ENCODE peak calls at places on chromosomes 4 and X, in eight cellular contexts. I is T-helper 1 cell, Z is Right ventricle myocardium superior, X is NCI-H1105 treated with DMSO at 0.1 percent for 48 hours, U is HCT116, C is T-cell, V is NCI-H1436, Y is fibroblast of pulmonary artery. H is an unnamed sample.

GRCh38 chr4:4672397-4672796 is 130.5 kb upstream of the STX18 start:
- DNase-seq in I (no peak), Z (no peak), X (no peak), U (no peak), C (no peak), V (no peak), Y (no peak), H (no peak)

GRCh38 chr4:187770345-187770744 is 225.2 kb upstream of the ZFP42 start:
- DNase-seq in I (no peak), Z (no peak), X (no peak), U (peak), C (no peak), V (no peak), Y (no peak), H (no peak)

GRCh38 chrX:38881727-38882126 is 80.5 kb downstream of the MID1IP1 start:
- DNase-seq in I (no peak), Z (no peak), X (no peak), U (no peak), C (no peak), V (no peak), Y (no peak), H (no peak)

GRCh38 chrX:20571611-20572010 is 304.9 kb upstream of the RPS6KA3 start:
- DNase-seq in I (no peak), Z (no peak), X (no peak), U (no peak), C (no peak), V (no peak), Y (peak), H (no peak)

GRCh38 chr4:30912098-30912719 is 192.0 kb downstream of the PCDH7 start:
- DNase-seq in I (no peak), Z (no peak), X (no peak), U (no peak), C (no peak), V (no peak), Y (peak), H (no peak)

GRCh38 chr4:125104616-125105015 is 210.1 kb upstream of the FAT4 start:
- DNase-seq in I (no peak), Z (no peak), X (no peak), U (no peak), C (no peak), V (no peak), Y (no peak), H (no peak)

GRCh38 chr4:156638332-156638731 is 333.3 kb downstream of the PDGFC start:
- DNase-seq in I (no peak), Z (no peak), X (no peak), U (no peak), C (no peak), V (no peak), Y (peak), H (no peak)

GRCh38 chrX:69919749-69920148 is 130.0 kb downstream of the AWAT2 start:
- DNase-seq in I (no peak), Z (no peak), X (no peak), U (no peak), C (no peak), V (no peak), Y (peak), H (no peak)

GRCh38 chr4:26372525-26373172 is 51.8 kb downstream of the RBPJ start:
- DNase-seq in I (peak), Z (no peak), X (peak), U (no peak), C (peak), V (peak), Y (peak), H (peak)

GRCh38 chr4:2436301-2436700 is 17.5 kb downstream of the CFAP99 start:
- DNase-seq in I (no peak), Z (peak), X (no peak), U (no peak), C (no peak), V (no peak), Y (peak), H (no peak)

GRCh38 chrX:40496728-40497127 is 84.0 kb upstream of the ATP6AP2 start:
- DNase-seq in I (no peak), Z (no peak), X (no peak), U (no peak), C (no peak), V (no peak), Y (peak), H (no peak)

GRCh38 chr4:56723831-56724230 is 42.7 kb upstream of the HOPX start:
- DNase-seq in I (no peak), Z (no peak), X (no peak), U (no peak), C (no peak), V (no peak), Y (no peak), H (no peak)

GRCh38 chr4:56164921-56165320 is 216.2 kb downstream of the CEP135 start:
- DNase-seq in I (no peak), Z (no peak), X (no peak), U (no peak), C (no peak), V (no peak), Y (peak), H (no peak)

GRCh38 chr4:13524504-13525243 is 19.6 kb downstream of the NKX3-2 start:
- DNase-seq in I (no peak), Z (no peak), X (no peak), U (no peak), C (no peak), V (no peak), Y (peak), H (no peak)

GRCh38 chr4:99467908-99468307 is 32.8 kb upstream of the ADH7 start:
- DNase-seq in I (no peak), Z (no peak), X (no peak), U (no peak), C (no peak), V (no peak), Y (no peak), H (no peak)

GRCh38 chr4:92387459-92388069 is 83.8 kb downstream of the GRID2 start:
- DNase-seq in I (no peak), Z (no peak), X (peak), U (peak), C (no peak), V (peak), Y (peak), H (no peak)

GRCh38 chr4:22217480-22217879 is 268.9 kb upstream of the KCNIP4 start:
- DNase-seq in I (no peak), Z (no peak), X (no peak), U (no peak), C (no peak), V (no peak), Y (no peak), H (no peak)

GRCh38 chrX:138765061-138765460 is 53.5 kb upstream of the FGF13 start:
- DNase-seq in I (no peak), Z (no peak), X (no peak), U (no peak), C (no peak), V (no peak), Y (no peak), H (no peak)

GRCh38 chr4:113979157-113979972 is at the start of gene ARSJ:
- DNase-seq in I (no peak), Z (peak), X (no peak), U (peak), C (no peak), V (no peak), Y (peak), H (no peak)

GRCh38 chr4:7112656-7113055 is 44.8 kb upstream of the GRPEL1 start:
- DNase-seq in I (no peak), Z (no peak), X (no peak), U (no peak), C (no peak), V (no peak), Y (no peak), H (no peak)

GRCh38 chr4:67743194-67743593 is 11.0 kb downstream of the GNRHR start:
- DNase-seq in I (no peak), Z (no peak), X (no peak), U (no peak), C (no peak), V (no peak), Y (no peak), H (no peak)

GRCh38 chrX:37371578-37371981 is 22.4 kb downstream of the PRRG1 start:
- DNase-seq in I (no peak), Z (peak), X (no peak), U (no peak), C (no peak), V (no peak), Y (no peak), H (no peak)

GRCh38 chrX:22399793-22400192 is 127.1 kb downstream of the CBLL2 start:
- DNase-seq in I (no peak), Z (no peak), X (no peak), U (peak), C (no peak), V (no peak), Y (peak), H (no peak)

GRCh38 chr4:109588176-109588575 is 28.1 kb downstream of the MCUB start:
- DNase-seq in I (peak), Z (no peak), X (no peak), U (no peak), C (no peak), V (no peak), Y (no peak), H (no peak)

GRCh38 chr4:7808752-7809151 is 130.9 kb downstream of the AFAP1 start:
- DNase-seq in I (no peak), Z (no peak), X (no peak), U (no peak), C (no peak), V (no peak), Y (peak), H (no peak)

GRCh38 chr4:7017446-7018048 is 25.6 kb upstream of the TADA2B start:
- DNase-seq in I (no peak), Z (no peak), X (no peak), U (no peak), C (no peak), V (no peak), Y (no peak), H (no peak)

GRCh38 chr4:181832305-181832704 is 410.9 kb upstream of the TENM3 start:
- DNase-seq in I (no peak), Z (no peak), X (no peak), U (no peak), C (no peak), V (no peak), Y (no peak), H (no peak)

GRCh38 chr4:73596001-73596400 is 24.2 kb downstream of the RASSF6 start:
- DNase-seq in I (no peak), Z (no peak), X (no peak), U (no peak), C (no peak), V (no peak), Y (no peak), H (no peak)

GRCh38 chrX:108091266-108091877 is at the start of the genes ATG4A and PSMD10:
- DNase-seq in I (peak), Z (peak), X (peak), U (peak), C (peak), V (peak), Y (peak), H (peak)

GRCh38 chr4:112510468-112511293 is 5.3 kb downstream of the NEUROG2 start:
- DNase-seq in I (no peak), Z (no peak), X (no peak), U (no peak), C (no peak), V (no peak), Y (no peak), H (no peak)

GRCh38 chr4:13990596-13991589 is 363.4 kb upstream of the BOD1L1 start:
- DNase-seq in I (no peak), Z (no peak), X (no peak), U (no peak), C (no peak), V (no peak), Y (peak), H (no peak)

GRCh38 chr4:4480685-4481393 is 61.0 kb downstream of the STX18 start:
- DNase-seq in I (no peak), Z (no peak), X (no peak), U (no peak), C (no peak), V (no peak), Y (peak), H (no peak)

GRCh38 chr4:93658443-93658842 is 170.1 kb upstream of the ATOH1 start:
- DNase-seq in I (no peak), Z (no peak), X (no peak), U (no peak), C (no peak), V (no peak), Y (no peak), H (no peak)

GRCh38 chr4:189420488-189420887 is 520.2 kb upstream of the FRG1 start:
- DNase-seq in I (no peak), Z (no peak), X (no peak), U (no peak), C (no peak), V (no peak), Y (no peak), H (no peak)

GRCh38 chr4:56181140-56181950 is 205.9 kb downstream of the AASDH start:
- DNase-seq in I (peak), Z (no peak), X (no peak), U (peak), C (no peak), V (no peak), Y (peak), H (no peak)

GRCh38 chr4:44553143-44553542 is 98.3 kb downstream of the YIPF7 start:
- DNase-seq in I (no peak), Z (no peak), X (no peak), U (no peak), C (no peak), V (no peak), Y (no peak), H (no peak)

GRCh38 chr4:187480146-187481145 is 515.1 kb upstream of the ZFP42 start:
- DNase-seq in I (no peak), Z (no peak), X (no peak), U (no peak), C (no peak), V (no peak), Y (peak), H (no peak)

GRCh38 chr4:17867259-17867658 is 56.5 kb downstream of the NCAPG start:
- DNase-seq in I (no peak), Z (no peak), X (no peak), U (no peak), C (no peak), V (no peak), Y (no peak), H (no peak)

H was measured in NCI-H1048.